ENCODE peak calls at places on chromosomes 2 and 18, in five cellular contexts. T, Z, L, R and I are unnamed samples.

GRCh38 chr2:72982219-72982618 is 64.9 kb downstream of the EMX1 start:
- DNase-seq in T (no peak), Z (no peak), L (no peak), R (no peak), I (no peak)

GRCh38 chr2:75012080-75012479 is 53.6 kb downstream of the POLE4 start:
- DNase-seq in T (no peak), Z (no peak), L (no peak), R (no peak), I (no peak)

GRCh38 chr2:108923019-108923700 is 65.9 kb downstream of the EDAR start:
- DNase-seq in T (no peak), Z (peak; percentile 73), L (no peak), R (no peak), I (peak; percentile 95)

GRCh38 chr2:65527451-65528240 is 95.2 kb upstream of the SPRED2 start:
- DNase-seq in T (no peak), Z (no peak), L (no peak), R (no peak), I (no peak)

GRCh38 chr18:49856531-49856930 is 43.2 kb upstream of the ACAA2 start:
- DNase-seq in T (no peak), Z (no peak), L (no peak), R (no peak), I (no peak)

GRCh38 chr2:66869076-66869475 is 434.2 kb downstream of the MEIS1 start:
- DNase-seq in T (peak; percentile 52), Z (no peak), L (peak; percentile 41), R (no peak), I (peak; percentile 23)

GRCh38 chr2:40173276-40173675 is 278.6 kb downstream of the SLC8A1 start:
- DNase-seq in T (no peak), Z (no peak), L (peak; percentile 53), R (no peak), I (no peak)

GRCh38 chr18:56038258-56039030 is 450.5 kb upstream of the TCF4 start:
- DNase-seq in T (no peak), Z (no peak), L (no peak), R (no peak), I (no peak)

GRCh38 chr18:2515408-2515807 is 55.9 kb downstream of the METTL4 start:
- DNase-seq in T (peak; percentile 73), Z (no peak), L (peak; percentile 85), R (no peak), I (peak; percentile 87)

GRCh38 chr2:88829607-88830463 is 138.4 kb downstream of the RPIA start:
- DNase-seq in T (no peak), Z (no peak), L (no peak), R (no peak), I (no peak)

GRCh38 chr2:204795156-204795555 is 249.9 kb downstream of the PARD3B start:
- DNase-seq in T (peak; percentile 15), Z (no peak), L (peak; percentile 32), R (no peak), I (peak; percentile 13)

GRCh38 chr2:111633643-111634042 is 250.3 kb downstream of the ANAPC1 start:
- DNase-seq in T (no peak), Z (no peak), L (no peak), R (no peak), I (no peak)

GRCh38 chr2:220078439-220078838 is 451.0 kb downstream of the SLC4A3 start:
- DNase-seq in T (peak; percentile 58), Z (no peak), L (peak; percentile 62), R (no peak), I (no peak)

GRCh38 chr2:144707927-144708326 is 188.0 kb upstream of the ZEB2 start:
- DNase-seq in T (no peak), Z (peak; percentile 15), L (peak; percentile 10), R (no peak), I (no peak)

DNA sequence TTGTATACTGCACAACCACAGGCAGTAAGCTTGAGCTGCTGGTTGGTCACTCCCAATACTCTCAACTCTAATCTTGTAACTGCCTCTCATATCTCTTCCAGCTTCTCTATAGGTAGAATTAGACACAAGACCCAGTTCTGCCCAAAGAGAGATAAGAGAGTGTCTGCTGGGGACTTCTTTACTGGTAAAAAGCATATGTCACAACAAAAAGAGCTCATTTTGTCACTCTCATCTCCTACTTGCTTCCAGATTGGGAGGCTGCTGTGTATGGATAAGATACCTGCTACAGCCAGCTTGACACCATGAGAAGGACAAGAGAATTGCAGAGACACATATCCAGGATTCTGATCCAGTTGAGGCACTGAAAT is 165.2 kb downstream of the PTH2R start:
- DNase-seq in T (no peak), Z (no peak), L (no peak), R (no peak), I (no peak)
- TF ChIP-seq CTCF in T (no peak), Z (no peak), L (no peak), R (no peak), I (no peak)

GRCh38 chr2:9993490-9994165 is 42.1 kb downstream of the GRHL1 start:
- DNase-seq in T (no peak), Z (no peak), L (peak; percentile 85), R (no peak), I (no peak)
- TF ChIP-seq CTCF in T (no peak), Z (no peak), L (peak; percentile 56), R (no peak), I (no peak)

DNA sequence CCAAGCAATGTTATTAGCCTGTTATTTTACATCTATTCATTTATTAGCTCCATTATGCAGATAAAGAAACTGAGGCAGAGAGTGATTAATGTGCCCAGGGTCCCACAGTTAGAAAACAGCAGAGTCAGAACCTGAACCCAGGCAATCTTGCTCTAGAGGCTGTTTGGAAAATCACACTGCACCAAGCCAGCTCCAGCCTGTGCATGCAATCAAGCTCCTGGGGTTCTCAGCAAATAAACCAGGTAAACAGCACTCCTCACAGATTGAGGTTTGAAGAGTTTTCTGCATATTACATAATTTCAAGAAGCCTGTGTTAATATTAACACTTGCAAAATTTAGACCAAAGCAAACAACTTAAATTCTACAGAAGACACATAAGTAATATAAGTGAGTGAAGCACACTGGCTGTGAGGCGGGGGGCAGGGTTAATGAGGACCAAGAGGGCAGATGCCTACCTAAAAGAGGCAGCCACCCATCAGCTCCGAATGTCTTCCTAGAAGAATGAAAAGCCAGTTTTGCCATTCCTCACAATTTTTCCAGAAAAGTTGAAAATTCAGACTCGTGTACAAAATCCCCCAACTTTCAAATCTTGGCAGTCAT is 35.4 kb downstream of the CACNB4 start:
- DNase-seq in T (no peak), Z (no peak), L (no peak), R (no peak), I (no peak)
- TF ChIP-seq CTCF in T (no peak), Z (no peak), L (no peak), R (no peak), I (no peak)

GRCh38 chr2:12717988-12718661 is 1.4 kb downstream of the TRIB2 start:
- DNase-seq in T (peak; percentile 37), Z (peak; percentile 32), L (peak; percentile 24), R (no peak), I (peak; percentile 60)
- TF ChIP-seq CTCF in T (no peak), Z (no peak), L (no peak), R (no peak), I (no peak)

GRCh38 chr2:224749136-224749535 is 33.0 kb upstream of the CCDC195 start:
- DNase-seq in T (peak; percentile 34), Z (no peak), L (no peak), R (no peak), I (peak; percentile 17)
- TF ChIP-seq CTCF in T (peak; percentile 21), Z (peak; percentile 59), L (peak; percentile 35), R (peak; percentile 18), I (no peak)

GRCh38 chr2:172086349-172087190 is 1.3 kb downstream of the DLX1 start:
- DNase-seq in T (no peak), Z (no peak), L (no peak), R (no peak), I (peak; percentile 45)
- TF ChIP-seq CTCF in T (no peak), Z (no peak), L (peak; percentile 29), R (peak; percentile 49), I (no peak)

GRCh38 chr2:172865422-172865821 is 129.8 kb downstream of the RAPGEF4 start:
- DNase-seq in T (no peak), Z (no peak), L (no peak), R (no peak), I (peak; percentile 30)
- TF ChIP-seq CTCF in T (peak; percentile 39), Z (peak; percentile 50), L (peak; percentile 31), R (no peak), I (peak; percentile 43)

GRCh38 chr18:46793565-46793964 is 36.7 kb upstream of the ST8SIA5 start:
- DNase-seq in T (no peak), Z (no peak), L (no peak), R (no peak), I (peak; percentile 3)
- TF ChIP-seq CTCF in T (no peak), Z (no peak), L (peak; percentile 13), R (peak; percentile 9), I (no peak)